ENCODE peak calls at places on chromosomes 13 and 19, in six cellular contexts. One of them, this sample, is unnamed. For H3K4me1 and H3K27me3, the result is how much of the 10 kb centered on the place peaks cover.

GRCh38 chr19:10155834-10156233 is 36.1 kb upstream of the EIF3G start:
- DNase-seq in tibial nerve: no peak
- DNase-seq in Caco-2: no peak
- DNase-seq in heart right ventricle: no peak
- DNase-seq in cardiac muscle cell: no peak
- DNase-seq in CD8-positive, alpha-beta T cell: no peak
- DNase-seq in this sample: peak

GRCh38 chr19:35615036-35615435 is 2.5 kb downstream of the HAUS5 start:
- DNase-seq in tibial nerve: no peak
- DNase-seq in Caco-2: no peak
- DNase-seq in heart right ventricle: no peak
- DNase-seq in cardiac muscle cell: no peak
- DNase-seq in CD8-positive, alpha-beta T cell: no peak
- DNase-seq in this sample: no peak

GRCh38 chr19:33143897-33144405 is 12.0 kb downstream of the WDR88 start:
- DNase-seq in tibial nerve: peak
- DNase-seq in Caco-2: peak
- DNase-seq in heart right ventricle: peak
- DNase-seq in cardiac muscle cell: peak
- DNase-seq in CD8-positive, alpha-beta T cell: peak
- DNase-seq in this sample: no peak

GRCh38 chr19:32800191-32800590 is 69.4 kb downstream of the SLC7A9 start:
- DNase-seq in tibial nerve: no peak
- DNase-seq in Caco-2: no peak
- DNase-seq in heart right ventricle: no peak
- DNase-seq in cardiac muscle cell: no peak
- DNase-seq in CD8-positive, alpha-beta T cell: no peak
- DNase-seq in this sample: no peak

GRCh38 chr19:42214810-42215209 is 2.7 kb downstream of the DEDD2 start:
- DNase-seq in tibial nerve: no peak
- DNase-seq in Caco-2: no peak
- DNase-seq in heart right ventricle: no peak
- DNase-seq in cardiac muscle cell: no peak
- DNase-seq in CD8-positive, alpha-beta T cell: no peak
- DNase-seq in this sample: no peak

GRCh38 chr13:47220453-47221150 is 323.7 kb upstream of the HTR2A start:
- DNase-seq in tibial nerve: no peak
- DNase-seq in Caco-2: no peak
- DNase-seq in heart right ventricle: no peak
- DNase-seq in cardiac muscle cell: no peak
- DNase-seq in CD8-positive, alpha-beta T cell: no peak
- DNase-seq in this sample: no peak

GRCh38 chr13:113810640-113811039 is 51.6 kb downstream of the TMEM255B start:
- DNase-seq in tibial nerve: no peak
- DNase-seq in Caco-2: no peak
- DNase-seq in heart right ventricle: no peak
- DNase-seq in cardiac muscle cell: no peak
- DNase-seq in CD8-positive, alpha-beta T cell: no peak
- DNase-seq in this sample: no peak

GRCh38 chr13:73880365-73880764 is 253.8 kb downstream of the KLF12 start:
- DNase-seq in tibial nerve: no peak
- DNase-seq in Caco-2: no peak
- DNase-seq in heart right ventricle: no peak
- DNase-seq in cardiac muscle cell: no peak
- DNase-seq in CD8-positive, alpha-beta T cell: no peak
- DNase-seq in this sample: no peak

GRCh38 chr13:44710576-44710975 is 134.4 kb upstream of the TSC22D1 start:
- DNase-seq in tibial nerve: no peak
- DNase-seq in Caco-2: no peak
- DNase-seq in heart right ventricle: no peak
- DNase-seq in cardiac muscle cell: no peak
- DNase-seq in CD8-positive, alpha-beta T cell: no peak
- DNase-seq in this sample: peak

GRCh38 chr13:103263448-103263847 is 197.2 kb upstream of the SLC10A2 start:
- DNase-seq in tibial nerve: no peak
- DNase-seq in Caco-2: no peak
- DNase-seq in heart right ventricle: no peak
- DNase-seq in cardiac muscle cell: no peak
- DNase-seq in CD8-positive, alpha-beta T cell: no peak
- DNase-seq in this sample: no peak

GRCh38 chr19:41555752-41556151 is 20.2 kb upstream of the CEACAM21 start:
- DNase-seq in tibial nerve: no peak
- DNase-seq in Caco-2: no peak
- DNase-seq in heart right ventricle: no peak
- DNase-seq in cardiac muscle cell: no peak
- DNase-seq in CD8-positive, alpha-beta T cell: no peak
- DNase-seq in this sample: no peak

GRCh38 chr19:38632476-38633213 is 13.7 kb downstream of the EIF3K start:
- DNase-seq in tibial nerve: no peak
- DNase-seq in Caco-2: no peak
- DNase-seq in heart right ventricle: no peak
- DNase-seq in cardiac muscle cell: no peak
- DNase-seq in CD8-positive, alpha-beta T cell: no peak
- DNase-seq in this sample: no peak

GRCh38 chr13:114128624-114129522 is 3.5 kb downstream of the RASA3 start:
- DNase-seq in tibial nerve: peak
- DNase-seq in Caco-2: no peak
- DNase-seq in heart right ventricle: peak
- DNase-seq in cardiac muscle cell: no peak
- DNase-seq in CD8-positive, alpha-beta T cell: peak
- DNase-seq in this sample: no peak

GRCh38 chr19:13493516-13494310 is 12.6 kb downstream of the CACNA1A start:
- DNase-seq in tibial nerve: no peak
- DNase-seq in Caco-2: no peak
- DNase-seq in heart right ventricle: no peak
- DNase-seq in cardiac muscle cell: no peak
- DNase-seq in CD8-positive, alpha-beta T cell: no peak
- DNase-seq in this sample: no peak

GRCh38 chr13:32125746-32126145 is 94.2 kb downstream of the FRY start:
- DNase-seq in tibial nerve: no peak
- DNase-seq in Caco-2: no peak
- DNase-seq in heart right ventricle: no peak
- DNase-seq in cardiac muscle cell: no peak
- DNase-seq in CD8-positive, alpha-beta T cell: no peak
- DNase-seq in this sample: no peak

GRCh38 chr19:56823956-56824355 is 16.6 kb downstream of the PEG3 start:
- DNase-seq in tibial nerve: no peak
- DNase-seq in Caco-2: no peak
- DNase-seq in heart right ventricle: no peak
- DNase-seq in cardiac muscle cell: no peak
- DNase-seq in CD8-positive, alpha-beta T cell: no peak
- DNase-seq in this sample: no peak

GRCh38 chr19:56821675-56822074 is 18.9 kb downstream of the PEG3 start:
- DNase-seq in tibial nerve: no peak
- DNase-seq in Caco-2: no peak
- DNase-seq in heart right ventricle: no peak
- DNase-seq in cardiac muscle cell: no peak
- DNase-seq in CD8-positive, alpha-beta T cell: no peak
- DNase-seq in this sample: no peak

GRCh38 chr19:56821209-56821608 is 19.3 kb downstream of the PEG3 start:
- DNase-seq in tibial nerve: no peak
- DNase-seq in Caco-2: no peak
- DNase-seq in heart right ventricle: no peak
- DNase-seq in cardiac muscle cell: no peak
- DNase-seq in CD8-positive, alpha-beta T cell: no peak
- DNase-seq in this sample: no peak

GRCh38 chr19:56823417-56823816 is 17.1 kb downstream of the PEG3 start:
- DNase-seq in tibial nerve: no peak
- DNase-seq in Caco-2: no peak
- DNase-seq in heart right ventricle: no peak
- DNase-seq in cardiac muscle cell: no peak
- DNase-seq in CD8-positive, alpha-beta T cell: no peak
- DNase-seq in this sample: no peak

GRCh38 chr19:56822755-56823154 is 17.8 kb downstream of the PEG3 start:
- DNase-seq in tibial nerve: no peak
- DNase-seq in Caco-2: no peak
- DNase-seq in heart right ventricle: no peak
- DNase-seq in cardiac muscle cell: no peak
- DNase-seq in CD8-positive, alpha-beta T cell: no peak
- DNase-seq in this sample: no peak
- TF ChIP-seq CTCF in tibial nerve: no peak
- TF ChIP-seq CTCF in Caco-2: no peak
- TF ChIP-seq CTCF in heart right ventricle: no peak
- TF ChIP-seq CTCF in cardiac muscle cell: no peak
- TF ChIP-seq CTCF in CD8-positive, alpha-beta T cell: no peak
- TF ChIP-seq CTCF in this sample: no peak

GRCh38 chr19:17969096-17969792 is 2.3 kb downstream of the KCNN1 start:
- DNase-seq in tibial nerve: no peak
- DNase-seq in Caco-2: no peak
- DNase-seq in heart right ventricle: no peak
- DNase-seq in cardiac muscle cell: no peak
- DNase-seq in CD8-positive, alpha-beta T cell: no peak
- DNase-seq in this sample: no peak
- H3K4me1 ChIP-seq in tibial nerve: under half
- H3K4me1 ChIP-seq in Caco-2: under half
- H3K4me1 ChIP-seq in heart right ventricle: under half
- H3K4me1 ChIP-seq in cardiac muscle cell: under half
- H3K4me1 ChIP-seq in CD8-positive, alpha-beta T cell: under half
- H3K4me1 ChIP-seq in this sample: under half

DNA sequence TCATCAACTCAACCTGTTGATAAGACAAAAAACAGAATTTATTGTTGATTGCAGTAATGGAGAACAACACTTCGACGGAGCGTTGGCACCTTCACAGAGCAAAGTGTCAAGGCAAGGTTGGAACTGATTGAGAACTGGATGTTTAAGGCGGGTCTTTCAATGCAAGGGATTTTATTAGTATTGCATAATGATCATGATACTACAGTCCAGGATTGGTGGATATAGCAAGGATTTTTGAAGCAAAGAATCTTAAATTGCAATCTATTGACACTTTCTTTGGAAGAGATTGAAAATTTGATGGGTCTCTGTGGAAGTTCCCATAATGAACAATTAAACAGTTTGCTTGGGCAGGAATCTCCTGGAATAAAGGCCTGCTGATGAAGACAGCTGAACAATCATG is 632 bp upstream of the ZNF235 start:
- DNase-seq in tibial nerve: no peak
- DNase-seq in Caco-2: no peak
- DNase-seq in heart right ventricle: no peak
- DNase-seq in cardiac muscle cell: no peak
- DNase-seq in CD8-positive, alpha-beta T cell: no peak
- DNase-seq in this sample: no peak
- H3K27me3 ChIP-seq in tibial nerve: under half
- H3K27me3 ChIP-seq in Caco-2: under half
- H3K27me3 ChIP-seq in heart right ventricle: under half
- H3K27me3 ChIP-seq in cardiac muscle cell: under half
- H3K27me3 ChIP-seq in CD8-positive, alpha-beta T cell: under half
- H3K27me3 ChIP-seq in this sample: under half

DNA sequence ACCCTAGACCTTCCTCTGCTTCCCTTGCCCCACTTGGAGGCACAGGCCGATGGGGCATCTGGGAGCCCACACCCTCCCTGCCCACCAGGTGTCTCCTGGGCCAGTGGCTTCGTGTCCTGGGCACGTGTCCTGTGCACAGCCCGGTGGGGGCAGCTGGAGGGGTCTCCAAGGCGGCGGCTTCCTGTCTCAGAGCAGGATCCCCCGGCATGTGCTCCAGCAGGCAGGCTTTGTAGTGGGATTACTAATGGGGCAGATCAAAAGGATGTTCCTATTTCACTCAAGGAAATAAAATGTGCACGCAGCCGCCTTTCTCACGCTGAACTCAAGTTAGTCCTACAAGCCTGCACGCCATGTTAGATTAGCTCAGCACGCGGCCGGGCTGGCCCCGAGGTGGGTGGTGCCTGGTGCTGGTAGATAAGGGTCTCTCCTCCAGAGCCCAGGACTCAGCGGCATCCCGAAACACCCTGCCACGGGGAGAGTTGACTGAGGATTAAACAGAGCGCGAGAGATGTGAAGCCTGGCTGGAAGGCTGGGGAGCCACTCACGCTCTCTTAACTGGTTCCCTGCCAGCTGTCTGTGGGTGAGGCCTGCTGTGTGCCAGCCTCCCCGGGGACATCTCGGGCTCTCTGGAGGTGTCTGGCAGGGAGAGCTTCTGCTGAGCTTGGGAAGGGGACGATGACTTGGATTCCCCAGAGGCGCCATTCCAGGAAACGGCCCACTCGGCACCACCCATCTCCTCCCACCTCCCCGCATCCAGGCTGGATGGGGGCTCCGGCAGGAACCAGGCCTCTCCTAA is 122.1 kb downstream of the KDM4B start:
- DNase-seq in tibial nerve: peak
- DNase-seq in Caco-2: no peak
- DNase-seq in heart right ventricle: peak
- DNase-seq in cardiac muscle cell: peak
- DNase-seq in CD8-positive, alpha-beta T cell: no peak
- DNase-seq in this sample: no peak
- TF ChIP-seq CTCF in tibial nerve: no peak
- TF ChIP-seq CTCF in Caco-2: no peak
- TF ChIP-seq CTCF in heart right ventricle: no peak
- TF ChIP-seq CTCF in cardiac muscle cell: peak
- TF ChIP-seq CTCF in CD8-positive, alpha-beta T cell: no peak
- TF ChIP-seq CTCF in this sample: no peak

DNA sequence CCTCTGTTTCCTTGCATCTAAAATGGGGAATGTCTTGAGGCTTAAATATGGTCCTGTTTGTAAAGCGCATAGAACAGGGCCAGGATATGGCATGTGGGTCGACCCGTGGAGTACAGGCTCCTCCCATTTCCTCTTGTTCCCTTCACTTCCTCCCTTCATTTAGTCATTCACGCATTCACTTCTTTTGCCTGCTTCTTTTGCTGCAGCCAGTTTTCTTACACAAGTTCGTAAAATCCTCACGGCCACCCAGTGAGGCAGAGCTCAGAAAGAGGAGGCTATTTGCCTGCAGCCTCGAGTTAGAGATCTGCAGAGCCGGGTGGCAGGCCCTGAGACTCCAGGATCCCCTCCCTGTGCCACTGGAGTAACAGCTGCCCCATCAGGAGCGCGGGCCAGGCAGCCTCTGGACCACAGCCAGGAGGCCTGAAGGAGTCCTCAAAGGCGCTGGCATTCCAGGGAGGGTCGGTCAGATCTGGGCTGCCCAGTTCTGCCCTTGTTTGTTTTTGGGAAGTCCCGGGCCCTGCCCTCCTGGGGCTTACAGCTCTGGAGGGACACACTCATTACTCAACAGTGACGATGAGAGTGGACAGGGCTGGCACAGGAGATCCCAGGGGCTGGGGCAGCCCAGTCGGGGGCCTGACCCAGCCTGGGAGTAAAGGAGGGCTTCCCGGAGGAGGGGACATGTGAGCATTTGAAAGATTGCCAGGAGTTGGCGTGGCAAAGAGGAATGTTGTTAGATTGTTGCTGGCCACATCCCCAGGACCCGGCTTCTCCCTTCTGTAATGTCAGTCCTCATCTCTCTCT is 4.6 kb downstream of the PPP5C start:
- DNase-seq in tibial nerve: no peak
- DNase-seq in Caco-2: no peak
- DNase-seq in heart right ventricle: no peak
- DNase-seq in cardiac muscle cell: no peak
- DNase-seq in CD8-positive, alpha-beta T cell: peak
- DNase-seq in this sample: peak
- H3K4me1 ChIP-seq in tibial nerve: under half
- H3K4me1 ChIP-seq in Caco-2: under half
- H3K4me1 ChIP-seq in heart right ventricle: under half
- H3K4me1 ChIP-seq in cardiac muscle cell: under half
- H3K4me1 ChIP-seq in CD8-positive, alpha-beta T cell: half or more
- H3K4me1 ChIP-seq in this sample: under half

GRCh38 chr19:6322284-6322683 is 11.1 kb downstream of the ACER1 start:
- DNase-seq in tibial nerve: no peak
- DNase-seq in Caco-2: no peak
- DNase-seq in heart right ventricle: no peak
- DNase-seq in cardiac muscle cell: no peak
- DNase-seq in CD8-positive, alpha-beta T cell: no peak
- DNase-seq in this sample: no peak
- H3K27me3 ChIP-seq in tibial nerve: under half
- H3K27me3 ChIP-seq in Caco-2: under half
- H3K27me3 ChIP-seq in heart right ventricle: under half
- H3K27me3 ChIP-seq in cardiac muscle cell: under half
- H3K27me3 ChIP-seq in CD8-positive, alpha-beta T cell: under half
- H3K27me3 ChIP-seq in this sample: under half

This sample was measured in foreskin keratinocyte.